ENCODE peak calls at places on chromosomes 5 and 9, in four cellular contexts. W is stromal cell of bone marrow, M is EH, Y is HFF-Myc. U is an unnamed sample.

GRCh38 chr5:31753700-31754461 is 115.0 kb downstream of the PDZD2 start:
- DNase-seq in W (no peak), M (no peak), Y (no peak), U (no peak)

GRCh38 chr5:43875741-43876140 is 272.8 kb downstream of the NNT start:
- DNase-seq in W (no peak), M (no peak), Y (no peak), U (no peak)

GRCh38 chr5:170826117-170826516 is 35.7 kb upstream of the RANBP17 start:
- DNase-seq in W (no peak), M (no peak), Y (no peak), U (no peak)

GRCh38 chr5:145660897-145661650 is 174.1 kb downstream of the PRELID2 start:
- DNase-seq in W (no peak), M (peak), Y (no peak), U (no peak)

GRCh38 chr5:82497242-82497641 is 219.1 kb upstream of the RPS23 start:
- DNase-seq in W (no peak), M (no peak), Y (no peak), U (no peak)

GRCh38 chr9:19151425-19152159 is 24.3 kb upstream of the PLIN2 start:
- DNase-seq in W (no peak), M (no peak), Y (no peak), U (no peak)

GRCh38 chr5:167816354-167816753 is 475.1 kb upstream of the WWC1 start:
- DNase-seq in W (no peak), M (peak), Y (no peak), U (peak)

GRCh38 chr9:76403352-76403751 is 9.1 kb upstream of the RFK start:
- DNase-seq in W (peak), M (peak), Y (peak), U (peak)

GRCh38 chr9:104927216-104927911 is 591 bp downstream of the ABCA1 start:
- DNase-seq in W (no peak), M (peak), Y (no peak), U (peak)

GRCh38 chr5:155270737-155271136 is 257.2 kb downstream of the KIF4B start:
- DNase-seq in W (no peak), M (peak), Y (no peak), U (no peak)

GRCh38 chr5:16889972-16890519 is 46.0 kb downstream of the MYO10 start:
- DNase-seq in W (no peak), M (peak), Y (no peak), U (peak)

GRCh38 chr5:123835421-123835820 is 323.4 kb downstream of the CSNK1G3 start:
- DNase-seq in W (no peak), M (no peak), Y (no peak), U (no peak)

GRCh38 chr5:178306430-178307225 is 74.0 kb upstream of the PHYKPL start:
- DNase-seq in W (no peak), M (no peak), Y (no peak), U (no peak)

GRCh38 chr9:111237447-111237846 is 92.6 kb downstream of the OR2K2 start:
- DNase-seq in W (no peak), M (no peak), Y (no peak), U (no peak)

GRCh38 chr9:133979124-133979920 is 12.8 kb downstream of the VAV2 start:
- DNase-seq in W (no peak), M (peak), Y (no peak), U (no peak)

GRCh38 chr9:120186276-120186675 is 393.7 kb downstream of the CDK5RAP2 start:
- DNase-seq in W (no peak), M (no peak), Y (no peak), U (no peak)

GRCh38 chr9:21694424-21694823 is 108.0 kb upstream of the MTAP start:
- DNase-seq in W (no peak), M (no peak), Y (no peak), U (no peak)

GRCh38 chr5:19855453-19855852 is 132.5 kb downstream of the CDH18 start:
- DNase-seq in W (no peak), M (no peak), Y (no peak), U (no peak)

GRCh38 chr5:142007237-142007544 is 5.6 kb downstream of the GNPDA1 start:
- DNase-seq in W (no peak), M (no peak), Y (no peak), U (no peak)

GRCh38 chr5:149453618-149454415 is 74.7 kb upstream of the IL17B start:
- DNase-seq in W (no peak), M (no peak), Y (no peak), U (no peak)

GRCh38 chr5:117623042-117623815 is 1048.6 kb upstream of the SEMA6A start:
- DNase-seq in W (no peak), M (peak), Y (no peak), U (no peak)

GRCh38 chr9:112149171-112149570 is 25.9 kb downstream of the SUSD1 start:
- DNase-seq in W (no peak), M (no peak), Y (no peak), U (no peak)

GRCh38 chr9:135221951-135222631 is 134.6 kb downstream of the OLFM1 start:
- DNase-seq in W (no peak), M (no peak), Y (no peak), U (no peak)

GRCh38 chr5:78698218-78698751 is 49.7 kb upstream of the LHFPL2 start:
- DNase-seq in W (peak), M (peak), Y (no peak), U (peak)

GRCh38 chr5:62374090-62374489 is 29.6 kb downstream of the DIMT1 start:
- DNase-seq in W (no peak), M (no peak), Y (no peak), U (no peak)

GRCh38 chr9:89588271-89588879 is 16.4 kb upstream of the GADD45G start:
- DNase-seq in W (no peak), M (no peak), Y (no peak), U (no peak)

U was measured in ELR.